ENCODE peak calls at places on chromosomes 6 and 20, in four cellular contexts. One of them, this sample, is unnamed.

GRCh38 chr6:1792989-1793388 is 183.3 kb downstream of the FOXC1 start:
- DNase-seq in small intestine: peak; percentile 50
- DNase-seq in GM04504: no peak
- DNase-seq in sigmoid colon: no peak
- DNase-seq in this sample: no peak

GRCh38 chr6:104402572-104402971 is 457.1 kb downstream of the HACE1 start:
- DNase-seq in small intestine: no peak
- DNase-seq in GM04504: no peak
- DNase-seq in sigmoid colon: no peak
- DNase-seq in this sample: no peak

GRCh38 chr6:143427109-143427817 is 23.2 kb downstream of the ADAT2 start:
- DNase-seq in small intestine: peak; percentile 47
- DNase-seq in GM04504: peak; percentile 81
- DNase-seq in sigmoid colon: peak; percentile 78
- DNase-seq in this sample: peak; percentile 90

GRCh38 chr20:4919047-4919704 is 82.1 kb downstream of the SLC23A2 start:
- DNase-seq in small intestine: no peak
- DNase-seq in GM04504: no peak
- DNase-seq in sigmoid colon: no peak
- DNase-seq in this sample: no peak

GRCh38 chr6:108526739-108527174 is 34.0 kb upstream of the FOXO3 start:
- DNase-seq in small intestine: peak; percentile 44
- DNase-seq in GM04504: no peak
- DNase-seq in sigmoid colon: no peak
- DNase-seq in this sample: no peak

GRCh38 chr20:3658708-3659491 is 4.3 kb downstream of the GFRA4 start:
- DNase-seq in small intestine: peak; percentile 21
- DNase-seq in GM04504: no peak
- DNase-seq in sigmoid colon: no peak
- DNase-seq in this sample: peak; percentile 42

GRCh38 chr20:46139243-46139889 is 21.3 kb downstream of the CD40 start:
- DNase-seq in small intestine: no peak
- DNase-seq in GM04504: no peak
- DNase-seq in sigmoid colon: no peak
- DNase-seq in this sample: no peak

GRCh38 chr20:50343490-50344179 is 153.0 kb downstream of the CEBPB start:
- DNase-seq in small intestine: no peak
- DNase-seq in GM04504: no peak
- DNase-seq in sigmoid colon: peak; percentile 58
- DNase-seq in this sample: no peak

GRCh38 chr20:24786096-24786495 is 163.0 kb upstream of the CST7 start:
- DNase-seq in small intestine: no peak
- DNase-seq in GM04504: no peak
- DNase-seq in sigmoid colon: no peak
- DNase-seq in this sample: no peak

GRCh38 chr6:44621846-44622245 is 234.3 kb downstream of the CDC5L start:
- DNase-seq in small intestine: no peak
- DNase-seq in GM04504: no peak
- DNase-seq in sigmoid colon: no peak
- DNase-seq in this sample: no peak

GRCh38 chr20:25247100-25247665 is 702 bp upstream of the PYGB start:
- DNase-seq in small intestine: peak; percentile 66
- DNase-seq in GM04504: peak; percentile 51
- DNase-seq in sigmoid colon: peak; percentile 83
- DNase-seq in this sample: peak; percentile 88

GRCh38 chr6:157520986-157521664 is 140.1 kb downstream of the ZDHHC14 start:
- DNase-seq in small intestine: no peak
- DNase-seq in GM04504: no peak
- DNase-seq in sigmoid colon: no peak
- DNase-seq in this sample: no peak

GRCh38 chr20:58349586-58349985 is 39.4 kb upstream of the VAPB start:
- DNase-seq in small intestine: no peak
- DNase-seq in GM04504: no peak
- DNase-seq in sigmoid colon: no peak
- DNase-seq in this sample: no peak

GRCh38 chr6:17349437-17349836 is 44.0 kb upstream of the CAP2 start:
- DNase-seq in small intestine: no peak
- DNase-seq in GM04504: no peak
- DNase-seq in sigmoid colon: no peak
- DNase-seq in this sample: no peak

This sample was measured in posterior vena cava.